ENCODE peak calls at places on chromosomes 2 and 18, in eight cellular contexts. C, M, Q, P, A, R, K and W are unnamed samples.

GRCh38 chr18:67363694-67364093 is 152.8 kb downstream of the DSEL start:
- DNase-seq in C (no peak), M (no peak), Q (no peak), P (no peak), A (no peak), R (no peak), K (no peak), W (no peak)

GRCh38 chr18:73670536-73670935 is 477.1 kb downstream of the FBXO15 start:
- DNase-seq in C (no peak), M (no peak), Q (no peak), P (no peak), A (no peak), R (no peak), K (peak; percentile 31), W (no peak)

GRCh38 chr2:202115385-202116060 is 42.5 kb downstream of the KIAA2012 start:
- DNase-seq in C (no peak), M (no peak), Q (peak; percentile 87), P (no peak), A (no peak), R (peak; percentile 60), K (no peak), W (no peak)

GRCh38 chr2:230472619-230473018 is 56.6 kb downstream of the SP100 start:
- DNase-seq in C (no peak), M (no peak), Q (peak; percentile 57), P (no peak), A (no peak), R (peak; percentile 14), K (peak; percentile 41), W (no peak)

GRCh38 chr2:60118917-60119316 is 434.5 kb downstream of the BCL11A start:
- DNase-seq in C (no peak), M (no peak), Q (no peak), P (no peak), A (no peak), R (no peak), K (no peak), W (no peak)

GRCh38 chr18:55310863-55311262 is 277.1 kb downstream of the TCF4 start:
- DNase-seq in C (no peak), M (no peak), Q (no peak), P (no peak), A (no peak), R (no peak), K (no peak), W (no peak)

GRCh38 chr2:96773922-96774321 is 13.2 kb downstream of the CNNM4 start:
- DNase-seq in C (peak; percentile 31), M (no peak), Q (no peak), P (no peak), A (no peak), R (no peak), K (peak; percentile 63), W (no peak)

GRCh38 chr2:195447353-195447975 is 209.6 kb upstream of the SLC39A10 start:
- DNase-seq in C (no peak), M (no peak), Q (no peak), P (no peak), A (no peak), R (no peak), K (no peak), W (no peak)

GRCh38 chr2:85288244-85288725 is 39.5 kb downstream of the TGOLN2 start:
- DNase-seq in C (no peak), M (no peak), Q (peak; percentile 74), P (no peak), A (no peak), R (no peak), K (no peak), W (peak; percentile 51)

GRCh38 chr2:86785456-86785855 is 5.3 kb downstream of the CD8A start:
- DNase-seq in C (no peak), M (no peak), Q (no peak), P (no peak), A (no peak), R (no peak), K (no peak), W (no peak)

GRCh38 chr2:217125004-217125403 is 265.1 kb upstream of the TNP1 start:
- DNase-seq in C (no peak), M (no peak), Q (no peak), P (no peak), A (no peak), R (no peak), K (no peak), W (no peak)

GRCh38 chr2:44549856-44550255 is 188.1 kb downstream of the CAMKMT start:
- DNase-seq in C (no peak), M (no peak), Q (peak; percentile 50), P (no peak), A (no peak), R (no peak), K (no peak), W (no peak)

GRCh38 chr2:33215299-33215698 is 261.1 kb upstream of the RASGRP3 start:
- DNase-seq in C (no peak), M (peak; percentile 52), Q (peak; percentile 72), P (no peak), A (no peak), R (peak; percentile 86), K (no peak), W (no peak)

GRCh38 chr2:70381821-70382220 is 80.0 kb upstream of the FAM136A start:
- DNase-seq in C (no peak), M (no peak), Q (no peak), P (no peak), A (no peak), R (peak; percentile 35), K (no peak), W (no peak)

GRCh38 chr2:48346124-48346536 is 183.8 kb upstream of the STON1 start:
- DNase-seq in C (no peak), M (peak; percentile 23), Q (peak; percentile 37), P (no peak), A (no peak), R (peak; percentile 69), K (no peak), W (no peak)

GRCh38 chr2:174336403-174337336 is 1.9 kb downstream of the SP9 start:
- DNase-seq in C (no peak), M (no peak), Q (no peak), P (no peak), A (peak; percentile 78), R (peak; percentile 17), K (peak; percentile 74), W (no peak)

GRCh38 chr2:188466761-188467160 is 175.1 kb downstream of the GULP1 start:
- DNase-seq in C (no peak), M (no peak), Q (no peak), P (no peak), A (no peak), R (no peak), K (no peak), W (no peak)

GRCh38 chr2:237530472-237531433 is 35.6 kb upstream of the PRLH start:
- DNase-seq in C (no peak), M (no peak), Q (no peak), P (no peak), A (no peak), R (no peak), K (no peak), W (no peak)

GRCh38 chr2:197674060-197674459 is 1.3 kb downstream of the RFTN2 start:
- DNase-seq in C (no peak), M (no peak), Q (no peak), P (no peak), A (no peak), R (no peak), K (no peak), W (no peak)

GRCh38 chr18:57737661-57738060 is 65.5 kb downstream of the ATP8B1 start:
- DNase-seq in C (no peak), M (peak; percentile 49), Q (peak; percentile 55), P (no peak), A (no peak), R (peak; percentile 94), K (no peak), W (no peak)

GRCh38 chr2:213989207-213989606 is 421.6 kb upstream of the VWC2L start:
- DNase-seq in C (no peak), M (no peak), Q (no peak), P (no peak), A (no peak), R (no peak), K (no peak), W (no peak)

GRCh38 chr2:65383571-65384488 is 48.6 kb downstream of the SPRED2 start:
- DNase-seq in C (no peak), M (no peak), Q (no peak), P (no peak), A (no peak), R (no peak), K (no peak), W (no peak)

GRCh38 chr2:216142540-216142939 is 33.4 kb downstream of the XRCC5 start:
- DNase-seq in C (no peak), M (no peak), Q (peak; percentile 30), P (no peak), A (no peak), R (peak; percentile 34), K (peak; percentile 58), W (no peak)

GRCh38 chr18:73881396-73881795 is 266.2 kb downstream of the FBXO15 start:
- DNase-seq in C (no peak), M (no peak), Q (no peak), P (no peak), A (no peak), R (no peak), K (no peak), W (no peak)

GRCh38 chr18:48946329-48946835 is 4.4 kb downstream of the SMAD7 start:
- DNase-seq in C (no peak), M (no peak), Q (no peak), P (no peak), A (peak; percentile 38), R (peak; percentile 53), K (no peak), W (no peak)

GRCh38 chr2:109285244-109285651 is 156.2 kb downstream of the SH3RF3 start:
- DNase-seq in C (no peak), M (no peak), Q (no peak), P (no peak), A (no peak), R (no peak), K (no peak), W (no peak)

GRCh38 chr2:38170098-38170497 is 94.1 kb upstream of the CYP1B1 start:
- DNase-seq in C (no peak), M (no peak), Q (no peak), P (no peak), A (no peak), R (no peak), K (no peak), W (no peak)

GRCh38 chr2:85326946-85327756 is 638 bp downstream of the TGOLN2 start:
- DNase-seq in C (peak; percentile 26), M (peak; percentile 51), Q (no peak), P (no peak), A (peak; percentile 26), R (no peak), K (peak; percentile 71), W (no peak)

GRCh38 chr2:108323619-108324018 is 34.9 kb downstream of the SULT1C2 start:
- DNase-seq in C (no peak), M (no peak), Q (peak; percentile 53), P (no peak), A (no peak), R (no peak), K (no peak), W (no peak)

GRCh38 chr2:1886405-1886992 is 142.2 kb upstream of the PXDN start:
- DNase-seq in C (no peak), M (peak; percentile 69), Q (no peak), P (no peak), A (no peak), R (peak; percentile 10), K (no peak), W (peak; percentile 68)